ENCODE peak calls at places on chromosome 11, in six cellular contexts. T is fibroblast of villous mesenchyme; N is brain microvascular endothelial cell; G is GM19239; H is stimulated activated CD4-positive, alpha-beta T cell treated with anti-CD3 and anti-CD28 coated beads, TNF-alpha, amount 100 ng/mL, for 1 hour; L is thyroid gland. B is an unnamed sample.

GRCh38 chr11:117907276-117908110 is 21.7 kb downstream of the TMPRSS13 start:
- DNase-seq in T (peak), N (peak), G (no peak), H (no peak), L (peak), B (peak)

GRCh38 chr11:95790933-95791247 is 592 bp downstream of the CEP57 start:
- DNase-seq in T (peak), N (peak), G (no peak), H (no peak), L (peak), B (peak)

GRCh38 chr11:130022799-130023198 is 20.2 kb upstream of the PRDM10 start:
- DNase-seq in T (no peak), N (no peak), G (no peak), H (no peak), L (peak), B (no peak)

GRCh38 chr11:102252339-102252891 is 64.9 kb upstream of the BIRC3 start:
- DNase-seq in T (peak), N (no peak), G (no peak), H (no peak), L (no peak), B (no peak)

GRCh38 chr11:130202818-130203671 is 43.5 kb downstream of the ST14 start:
- DNase-seq in T (no peak), N (no peak), G (no peak), H (no peak), L (no peak), B (no peak)

GRCh38 chr11:82995754-82996398 is 75.8 kb downstream of the RAB30 start:
- DNase-seq in T (peak), N (peak), G (no peak), H (no peak), L (no peak), B (no peak)

GRCh38 chr11:57275582-57275981 is 38.5 kb upstream of the APLNR start:
- DNase-seq in T (no peak), N (no peak), G (no peak), H (no peak), L (no peak), B (no peak)

GRCh38 chr11:95699631-95700470 is 89.7 kb downstream of the FAM76B start:
- DNase-seq in T (no peak), N (no peak), G (no peak), H (no peak), L (no peak), B (no peak)

GRCh38 chr11:130671801-130672700 is 223.6 kb downstream of the ADAMTS15 start:
- DNase-seq in T (peak), N (peak), G (no peak), H (no peak), L (peak), B (no peak)

GRCh38 chr11:120055646-120056045 is 82.3 kb downstream of the TRIM29 start:
- DNase-seq in T (no peak), N (no peak), G (no peak), H (no peak), L (no peak), B (no peak)